ENCODE peak calls at places on chromosomes 2 and 18, in six cellular contexts. One of them, this sample, is unnamed.

GRCh38 chr18:75823376-75823950 is 396.0 kb upstream of the SMIM21 start:
- DNase-seq in kidney: no peak
- DNase-seq in substantia nigra: no peak
- DNase-seq in stimulated activated CD8-positive, alpha-beta memory T cell treated with anti-CD3 and anti-CD28 coated beads, Interleukin-4, amount 100 ng/mL, for 24 hours: no peak
- DNase-seq in stimulated activated CD4-positive, alpha-beta T cell treated with anti-CD3 and anti-CD28 coated beads, Interleukin-15, amount 100 ng/mL, for 24 hours: no peak
- DNase-seq in MCF 10A: no peak
- DNase-seq in this sample: no peak

GRCh38 chr2:37706784-37707183 is 35.3 kb upstream of the CDC42EP3 start:
- DNase-seq in substantia nigra: no peak
- DNase-seq in MCF 10A: no peak
- DNase-seq in stimulated activated CD8-positive, alpha-beta memory T cell treated with anti-CD3 and anti-CD28 coated beads, Interleukin-4, amount 100 ng/mL, for 24 hours: no peak
- DNase-seq in stimulated activated CD4-positive, alpha-beta T cell treated with anti-CD3 and anti-CD28 coated beads, Interleukin-15, amount 100 ng/mL, for 24 hours: no peak
- DNase-seq in kidney: peak
- DNase-seq in this sample: no peak

GRCh38 chr2:36704475-36705150 is 8.1 kb downstream of the VIT start:
- DNase-seq in stimulated activated CD4-positive, alpha-beta T cell treated with anti-CD3 and anti-CD28 coated beads, Interleukin-15, amount 100 ng/mL, for 24 hours: no peak
- DNase-seq in kidney: no peak
- DNase-seq in MCF 10A: no peak
- DNase-seq in substantia nigra: no peak
- DNase-seq in stimulated activated CD8-positive, alpha-beta memory T cell treated with anti-CD3 and anti-CD28 coated beads, Interleukin-4, amount 100 ng/mL, for 24 hours: no peak
- DNase-seq in this sample: no peak

GRCh38 chr18:23943903-23944624 is 70.5 kb upstream of the TTC39C start:
- DNase-seq in MCF 10A: no peak
- DNase-seq in stimulated activated CD8-positive, alpha-beta memory T cell treated with anti-CD3 and anti-CD28 coated beads, Interleukin-4, amount 100 ng/mL, for 24 hours: no peak
- DNase-seq in kidney: no peak
- DNase-seq in substantia nigra: no peak
- DNase-seq in stimulated activated CD4-positive, alpha-beta T cell treated with anti-CD3 and anti-CD28 coated beads, Interleukin-15, amount 100 ng/mL, for 24 hours: no peak
- DNase-seq in this sample: no peak

GRCh38 chr2:200156140-200156858 is 150.2 kb upstream of the SPATS2L start:
- DNase-seq in kidney: no peak
- DNase-seq in stimulated activated CD4-positive, alpha-beta T cell treated with anti-CD3 and anti-CD28 coated beads, Interleukin-15, amount 100 ng/mL, for 24 hours: no peak
- DNase-seq in stimulated activated CD8-positive, alpha-beta memory T cell treated with anti-CD3 and anti-CD28 coated beads, Interleukin-4, amount 100 ng/mL, for 24 hours: no peak
- DNase-seq in MCF 10A: peak
- DNase-seq in substantia nigra: no peak
- DNase-seq in this sample: no peak

GRCh38 chr2:239801404-239802100 is 223.6 kb downstream of the NDUFA10 start:
- DNase-seq in substantia nigra: no peak
- DNase-seq in stimulated activated CD4-positive, alpha-beta T cell treated with anti-CD3 and anti-CD28 coated beads, Interleukin-15, amount 100 ng/mL, for 24 hours: no peak
- DNase-seq in MCF 10A: no peak
- DNase-seq in kidney: peak
- DNase-seq in stimulated activated CD8-positive, alpha-beta memory T cell treated with anti-CD3 and anti-CD28 coated beads, Interleukin-4, amount 100 ng/mL, for 24 hours: no peak
- DNase-seq in this sample: no peak

GRCh38 chr2:10572693-10573092 is 117.1 kb downstream of the NOL10 start:
- DNase-seq in substantia nigra: no peak
- DNase-seq in kidney: no peak
- DNase-seq in stimulated activated CD8-positive, alpha-beta memory T cell treated with anti-CD3 and anti-CD28 coated beads, Interleukin-4, amount 100 ng/mL, for 24 hours: no peak
- DNase-seq in MCF 10A: no peak
- DNase-seq in stimulated activated CD4-positive, alpha-beta T cell treated with anti-CD3 and anti-CD28 coated beads, Interleukin-15, amount 100 ng/mL, for 24 hours: no peak
- DNase-seq in this sample: no peak

GRCh38 chr2:74537140-74537539 is 7.4 kb downstream of the HTRA2 start:
- DNase-seq in substantia nigra: no peak
- DNase-seq in MCF 10A: peak
- DNase-seq in kidney: no peak
- DNase-seq in stimulated activated CD4-positive, alpha-beta T cell treated with anti-CD3 and anti-CD28 coated beads, Interleukin-15, amount 100 ng/mL, for 24 hours: no peak
- DNase-seq in stimulated activated CD8-positive, alpha-beta memory T cell treated with anti-CD3 and anti-CD28 coated beads, Interleukin-4, amount 100 ng/mL, for 24 hours: no peak
- DNase-seq in this sample: no peak

GRCh38 chr2:72923833-72924352 is 6.6 kb downstream of the EMX1 start:
- DNase-seq in kidney: no peak
- DNase-seq in substantia nigra: no peak
- DNase-seq in stimulated activated CD8-positive, alpha-beta memory T cell treated with anti-CD3 and anti-CD28 coated beads, Interleukin-4, amount 100 ng/mL, for 24 hours: no peak
- DNase-seq in stimulated activated CD4-positive, alpha-beta T cell treated with anti-CD3 and anti-CD28 coated beads, Interleukin-15, amount 100 ng/mL, for 24 hours: no peak
- DNase-seq in MCF 10A: no peak
- DNase-seq in this sample: no peak

GRCh38 chr2:45813003-45813601 is 161.6 kb downstream of the PRKCE start:
- DNase-seq in substantia nigra: peak
- DNase-seq in MCF 10A: no peak
- DNase-seq in stimulated activated CD8-positive, alpha-beta memory T cell treated with anti-CD3 and anti-CD28 coated beads, Interleukin-4, amount 100 ng/mL, for 24 hours: no peak
- DNase-seq in kidney: no peak
- DNase-seq in stimulated activated CD4-positive, alpha-beta T cell treated with anti-CD3 and anti-CD28 coated beads, Interleukin-15, amount 100 ng/mL, for 24 hours: no peak
- DNase-seq in this sample: no peak